ENCODE peak calls at places on chromosomes 12 and 14, in four cellular contexts. L is activated T-helper 1 cell treated with Interleukin-2 at 50 U/mL for 16 hours; Y is pancreas; E is activated CD4-positive, alpha-beta T cell treated with anti-CD3 and anti-CD28 coated beads, Interleukin-2, amount 10 ng/mL, durations not matched to agents 7 days and 5 days. G is an unnamed sample.
A peak's percentile ranks its signal among the peaks of the same experiment; 100 is the strongest.

GRCh38 chr14:23517650-23518329 is 33.8 kb downstream of the ZFHX2 start:
- DNase-seq in E (no peak), L (no peak), Y (no peak), G (no peak)

GRCh38 chr12:75969768-75970167 is 61.8 kb downstream of the PHLDA1 start:
- DNase-seq in Y (no peak), L (no peak), E (no peak), G (no peak)

GRCh38 chr12:111764120-111764821 is 2.5 kb upstream of the ALDH2 start:
- DNase-seq in L (no peak), Y (no peak), E (no peak), G (no peak)

GRCh38 chr12:124700810-124701594 is 133.6 kb upstream of the NCOR2 start:
- DNase-seq in E (no peak), Y (no peak), L (no peak), G (no peak)

GRCh38 chr14:102527255-102528232 is 18.0 kb upstream of the ANKRD9 start:
- DNase-seq in L (no peak), Y (no peak), E (no peak), G (no peak)

GRCh38 chr14:25400607-25401206 is 350.8 kb upstream of the STXBP6 start:
- DNase-seq in L (no peak), E (peak; percentile 57), Y (peak; percentile 17), G (peak; percentile 40)

GRCh38 chr12:121789800-121790748 is 3.4 kb downstream of the RHOF start:
- DNase-seq in L (peak; percentile 92), E (peak; percentile 96), Y (no peak), G (peak; percentile 61)

GRCh38 chr14:91413547-91414474 is 3.8 kb downstream of the CCDC88C start:
- DNase-seq in L (no peak), Y (peak; percentile 89), E (peak; percentile 33), G (peak; percentile 80)

GRCh38 chr14:80705241-80705980 is 236.1 kb downstream of the CEP128 start:
- DNase-seq in E (no peak), L (no peak), Y (no peak), G (no peak)

GRCh38 chr14:21149641-21150367 is 6.1 kb downstream of the OR5AU1 start:
- DNase-seq in Y (no peak), E (no peak), L (no peak), G (no peak)

GRCh38 chr14:32027255-32027939 is 49.7 kb upstream of the ARHGAP5 start:
- DNase-seq in Y (no peak), L (no peak), E (no peak), G (no peak)

GRCh38 chr12:57212701-57213067 is 3.9 kb upstream of the NXPH4 start:
- DNase-seq in E (no peak), Y (no peak), L (no peak), G (no peak)

GRCh38 chr14:32457213-32457920 is 128.3 kb downstream of the AKAP6 start:
- DNase-seq in Y (no peak), L (no peak), E (no peak), G (no peak)

GRCh38 chr12:64181504-64182291 is 40.4 kb downstream of the KICS2 start:
- DNase-seq in E (no peak), Y (no peak), L (no peak), G (no peak)

GRCh38 chr14:103522649-103523582 is at the start of gene CKB:
- DNase-seq in E (no peak), L (no peak), Y (peak; percentile 68), G (peak; percentile 75)

GRCh38 chr14:39474416-39474911 is 42.2 kb upstream of the FBXO33 start:
- DNase-seq in E (no peak), L (no peak), Y (no peak), G (no peak)

GRCh38 chr14:28461379-28461778 is 305.2 kb upstream of the FOXG1 start:
- DNase-seq in L (no peak), E (no peak), Y (no peak), G (no peak)

GRCh38 chr14:55131782-55132181 is 2.7 kb downstream of the LGALS3 start:
- DNase-seq in Y (no peak), L (no peak), E (no peak), G (no peak)

GRCh38 chr14:60647081-60647836 is 2.0 kb downstream of the SIX1 start:
- DNase-seq in E (no peak), Y (no peak), L (no peak), G (no peak)

GRCh38 chr12:63845726-63846125 is 1.2 kb downstream of the SRGAP1 start:
- DNase-seq in Y (no peak), L (no peak), E (no peak), G (no peak)

GRCh38 chr12:100612557-100612956 is 39.1 kb downstream of the GAS2L3 start:
- DNase-seq in L (no peak), E (no peak), Y (no peak), G (no peak)

GRCh38 chr12:12305568-12306300 is 38.9 kb upstream of the LRP6 start:
- DNase-seq in Y (no peak), E (no peak), L (no peak), G (no peak)

GRCh38 chr14:100819829-100820475 is 6.0 kb upstream of the MEG3 start:
- DNase-seq in E (no peak), L (no peak), Y (no peak), G (no peak)

GRCh38 chr12:28899951-28900350 is 249.1 kb upstream of the FAR2 start:
- DNase-seq in L (no peak), E (no peak), Y (no peak), G (no peak)

GRCh38 chr14:60245316-60246177 is 3.5 kb upstream of the PPM1A start:
- DNase-seq in E (no peak), L (no peak), Y (no peak), G (no peak)

GRCh38 chr12:93153321-93153720 is 224.2 kb upstream of the EEA1 start:
- DNase-seq in E (no peak), L (no peak), Y (no peak), G (no peak)

GRCh38 chr12:109625131-109625559 is 51.6 kb downstream of the MVK start:
- DNase-seq in Y (no peak), L (no peak), E (no peak), G (no peak)

GRCh38 chr14:68938515-68939423 is 40.3 kb downstream of the ACTN1 start:
- DNase-seq in Y (peak; percentile 77), L (no peak), E (no peak), G (no peak)

GRCh38 chr12:132282950-132283771 is 46.2 kb downstream of the GALNT9 start:
- DNase-seq in L (no peak), E (no peak), Y (peak; percentile 17), G (peak; percentile 73)

GRCh38 chr14:67973415-67973814 is 153.8 kb downstream of the RAD51B start:
- DNase-seq in L (no peak), Y (no peak), E (no peak), G (no peak)

GRCh38 chr14:105602243-105602750 is 75.9 kb downstream of the TMEM121 start:
- DNase-seq in L (no peak), E (no peak), Y (no peak), G (no peak)

GRCh38 chr12:120696599-120696998 is 9.7 kb downstream of the MLEC start:
- DNase-seq in L (no peak), Y (no peak), E (no peak), G (no peak)

GRCh38 chr14:100525615-100526014 is 61.6 kb downstream of the BEGAIN start:
- DNase-seq in E (no peak), L (no peak), Y (no peak), G (no peak)

GRCh38 chr12:131860472-131861260 is 32.5 kb downstream of the MMP17 start:
- DNase-seq in E (peak; percentile 23), L (no peak), Y (no peak), G (peak; percentile 54)

GRCh38 chr12:50555471-50555885 is 50.7 kb downstream of the DIP2B start:
- DNase-seq in E (no peak), L (no peak), Y (no peak), G (no peak)

GRCh38 chr12:78062781-78063180 is 232.1 kb downstream of the NAV3 start:
- DNase-seq in L (no peak), Y (peak; percentile 30), E (no peak), G (no peak)

GRCh38 chr14:66247662-66248061 is 238.5 kb upstream of the CCDC196 start:
- DNase-seq in E (no peak), Y (no peak), L (no peak), G (no peak)

GRCh38 chr12:47811581-47812484 is 7.9 kb downstream of the HDAC7 start:
- DNase-seq in E (no peak), L (no peak), Y (peak; percentile 22), G (no peak)